ENCODE peak calls at places on chromosomes 13 and 19, in five cellular contexts. C is fibroblast of villous mesenchyme, U is retinal pigment epithelial cell, P is astrocyte, T is tibial nerve. N is an unnamed sample.

GRCh38 chr13:49021953-49022352 is 46.2 kb downstream of the FNDC3A start:
- DNase-seq in T (no peak), C (no peak), P (peak; percentile 22), U (no peak), N (no peak)

GRCh38 chr13:60755380-60756163 is 358.6 kb downstream of the TDRD3 start:
- DNase-seq in T (no peak), U (peak; percentile 80), P (no peak), C (no peak), N (no peak)

GRCh38 chr19:38661996-38662395 is 14.5 kb downstream of the ACTN4 start:
- DNase-seq in U (no peak), P (no peak), C (no peak), T (no peak), N (no peak)

GRCh38 chr19:31784631-31785237 is 435.5 kb upstream of the TSHZ3 start:
- DNase-seq in U (no peak), P (peak; percentile 22), T (peak; percentile 30), C (no peak), N (no peak)

GRCh38 chr13:56615572-56615971 is 525.1 kb upstream of the PRR20A start:
- DNase-seq in C (no peak), U (no peak), P (no peak), T (no peak), N (no peak)

GRCh38 chr19:10295847-10296591 is 6.3 kb downstream of the ICAM5 start:
- DNase-seq in C (no peak), U (no peak), T (no peak), P (no peak), N (no peak)

GRCh38 chr13:27966641-27967202 is 2.4 kb downstream of the CDX2 start:
- DNase-seq in T (no peak), U (no peak), C (no peak), P (no peak), N (no peak)

GRCh38 chr13:33918199-33918932 is 100.4 kb downstream of the RFC3 start:
- DNase-seq in C (peak; percentile 57), P (peak; percentile 75), U (peak; percentile 80), T (no peak), N (peak; percentile 62)

GRCh38 chr13:110308377-110309158 is 1.5 kb downstream of the COL4A2 start:
- DNase-seq in T (no peak), U (no peak), P (peak; percentile 59), C (peak; percentile 69), N (peak; percentile 68)

GRCh38 chr13:83941669-83942335 is 59.5 kb upstream of the SLITRK1 start:
- DNase-seq in P (no peak), T (no peak), C (no peak), U (no peak), N (no peak)

GRCh38 chr13:20512042-20512683 is 13.5 kb downstream of the CRYL1 start:
- DNase-seq in U (no peak), P (no peak), C (no peak), T (no peak), N (no peak)

GRCh38 chr19:23822735-23823134 is 64.0 kb upstream of the ZNF681 start:
- DNase-seq in U (no peak), T (no peak), C (no peak), P (no peak), N (no peak)

GRCh38 chr19:13606156-13606555 is 99.9 kb upstream of the CACNA1A start:
- DNase-seq in T (no peak), C (no peak), U (no peak), P (no peak), N (no peak)

GRCh38 chr19:51141181-51141580 is 920 bp upstream of the SIGLEC7 start:
- DNase-seq in C (no peak), T (no peak), U (no peak), P (no peak), N (no peak)

GRCh38 chr13:113001251-113002140 is 32.5 kb downstream of the MCF2L start:
- DNase-seq in P (peak; percentile 4), U (peak; percentile 43), T (no peak), C (peak; percentile 3), N (peak; percentile 10)

GRCh38 chr19:31543456-31543855 is 194.2 kb upstream of the TSHZ3 start:
- DNase-seq in P (no peak), T (no peak), U (no peak), C (no peak), N (no peak)

GRCh38 chr19:12772323-12772722 is 3.0 kb downstream of the HOOK2 start:
- DNase-seq in P (no peak), C (no peak), T (no peak), U (no peak), N (no peak)

GRCh38 chr13:98507060-98507797 is 69.7 kb downstream of the STK24 start:
- DNase-seq in U (peak; percentile 78), C (peak; percentile 71), T (no peak), P (peak; percentile 80), N (peak; percentile 64)

GRCh38 chr13:113920173-113920572 is 53.7 kb downstream of the C13orf46 start:
- DNase-seq in U (no peak), T (no peak), C (no peak), P (no peak), N (no peak)

GRCh38 chr19:35848486-35848885 is 3.8 kb downstream of the NPHS1 start:
- DNase-seq in P (no peak), U (no peak), C (no peak), T (no peak), N (no peak)

GRCh38 chr19:35853038-35853756 is 893 bp upstream of the NPHS1 start:
- DNase-seq in C (no peak), T (no peak), U (no peak), P (no peak), N (no peak)

GRCh38 chr19:35848919-35849505 is 3.3 kb downstream of the NPHS1 start:
- DNase-seq in P (no peak), T (no peak), C (no peak), U (no peak), N (no peak)

GRCh38 chr19:35851213-35852028 is 883 bp downstream of the NPHS1 start:
- DNase-seq in U (no peak), T (no peak), C (no peak), P (no peak), N (no peak)

DNA sequence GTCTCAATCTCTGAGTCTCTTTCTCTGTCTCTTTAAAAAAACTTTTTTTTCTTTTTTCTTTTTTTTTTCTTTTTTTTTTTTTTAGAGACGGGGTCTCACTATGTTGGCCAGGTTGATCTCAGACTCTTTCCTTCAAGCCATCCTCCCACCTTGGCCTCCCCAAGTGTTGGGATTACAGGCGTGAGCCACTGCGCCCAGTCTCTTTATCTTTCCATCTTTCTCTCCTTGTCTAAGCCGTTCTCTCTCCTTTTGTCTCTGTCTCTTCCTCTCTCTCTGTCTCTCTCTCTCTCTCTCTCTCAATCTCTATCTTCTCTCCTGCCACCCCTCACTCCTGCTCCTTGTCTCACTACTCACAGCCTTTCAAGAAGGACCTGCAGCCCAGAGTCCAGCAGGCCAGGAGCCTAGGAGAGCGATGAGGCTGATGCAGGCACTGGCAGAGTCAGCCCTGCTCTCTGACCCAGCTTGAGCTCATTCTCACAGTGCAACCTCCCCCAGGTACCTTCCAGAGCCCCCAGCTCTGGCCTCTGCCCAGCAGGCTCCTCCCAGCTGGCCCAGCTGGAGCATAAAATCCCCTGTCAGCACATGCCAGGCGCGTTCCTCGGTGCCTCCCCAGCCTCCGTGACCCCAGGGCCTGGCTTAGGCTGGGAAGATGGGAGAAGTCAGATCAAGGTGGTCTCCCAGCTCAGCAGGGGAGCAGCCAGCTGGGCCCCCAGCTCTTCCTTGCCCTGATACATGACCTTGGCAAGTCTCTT is at the start of gene NPHS1:
- DNase-seq in U (no peak), P (no peak), T (no peak), C (no peak), N (no peak)
- H3K4me3 ChIP-seq in U (no peak within 1 kb of the TSS), P (no peak within 1 kb of the TSS), T (no peak within 1 kb of the TSS), C (no peak within 1 kb of the TSS), N (no peak within 1 kb of the TSS)

GRCh38 chr13:107846642-107847041 is 368.7 kb downstream of the LIG4 start:
- DNase-seq in U (peak; percentile 81), C (no peak), P (no peak), T (no peak), N (no peak)

GRCh38 chr13:107845911-107846310 is 369.4 kb downstream of the LIG4 start:
- DNase-seq in P (no peak), C (no peak), U (no peak), T (no peak), N (no peak)

GRCh38 chr13:107842562-107843180 is 372.7 kb downstream of the LIG4 start:
- DNase-seq in C (peak; percentile 44), P (peak; percentile 76), U (no peak), T (no peak), N (peak; percentile 66)

GRCh38 chr13:107847406-107847805 is 367.9 kb downstream of the LIG4 start:
- DNase-seq in C (peak; percentile 23), U (no peak), T (no peak), P (no peak), N (peak; percentile 85)

DNA sequence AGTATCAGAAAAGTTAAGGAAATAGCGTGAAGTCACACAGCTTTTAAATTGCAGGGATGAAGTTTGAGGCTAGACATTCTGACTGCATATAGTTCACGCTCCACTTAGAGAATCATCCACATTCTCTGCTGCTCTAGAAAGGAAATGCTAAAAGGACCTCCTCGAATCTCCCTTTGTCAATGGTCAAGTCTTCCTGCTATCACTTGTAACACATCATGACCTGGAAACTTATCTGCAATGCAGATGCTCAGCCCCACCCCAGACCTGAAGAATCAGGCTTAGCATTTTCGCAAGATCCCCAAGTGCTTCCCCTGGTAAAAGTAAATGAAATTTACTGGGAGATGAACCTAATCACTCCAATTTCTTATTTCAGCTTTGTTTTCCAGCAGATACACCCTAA is 372.1 kb downstream of the LIG4 start:
- DNase-seq in T (no peak), U (no peak), C (no peak), P (no peak), N (no peak)
- TF ChIP-seq CTCF in T (no peak), U (no peak), C (no peak), P (no peak), N (no peak)

DNA sequence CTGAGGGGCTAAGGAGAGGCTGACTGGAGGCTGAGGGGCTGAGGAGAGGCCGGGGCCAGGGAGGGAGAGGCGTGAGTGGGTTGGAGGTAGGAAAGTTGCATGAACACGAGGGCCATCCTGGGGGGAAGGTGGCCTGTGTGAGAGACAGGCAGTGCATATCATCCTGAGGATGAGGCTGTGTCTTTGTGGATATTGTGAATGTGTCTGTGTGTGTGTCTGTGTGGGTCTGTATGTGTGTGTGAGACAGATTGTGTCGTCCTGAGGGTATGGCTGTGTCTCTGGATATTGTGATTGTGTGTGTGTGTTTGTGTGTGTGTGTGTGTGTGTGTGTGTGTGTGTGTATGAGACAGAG is 422 bp downstream of the ZNF71 start:
- DNase-seq in U (no peak), C (no peak), P (peak; percentile 28), T (no peak), N (peak; percentile 30)
- H3K4me3 ChIP-seq in U (peak overlapping the region; percentile 88), C (peak overlapping the region; percentile 94), P (peak overlapping the region; percentile 96), T (peak overlapping the region; percentile 97), N (peak overlapping the region; percentile 94)

GRCh38 chr13:86464193-86464592 is 665.0 kb upstream of the SLITRK6 start:
- DNase-seq in T (no peak), U (no peak), C (no peak), P (no peak), N (peak; percentile 24)
- TF ChIP-seq CTCF in T (no peak), U (peak; percentile 52), C (no peak), P (peak; percentile 28), N (peak; percentile 40)